ENCODE peak calls at places on chromosomes 5 and 9, in four cellular contexts. I is neural progenitor cell, R is AG09309, S is H1. E is an unnamed sample.

GRCh38 chr9:17859228-17859627 is 280.4 kb downstream of the SH3GL2 start:
- DNase-seq in S (no peak), I (no peak), R (no peak), E (no peak)

GRCh38 chr9:21747171-21747570 is 55.3 kb upstream of the MTAP start:
- DNase-seq in S (no peak), I (no peak), R (no peak), E (no peak)

GRCh38 chr5:152701305-152701704 is 296.2 kb upstream of the NMUR2 start:
- DNase-seq in S (no peak), R (no peak), I (no peak), E (no peak)

GRCh38 chr5:132779961-132780360 is 2.9 kb upstream of the SEPTIN8 start:
- DNase-seq in S (no peak), R (no peak), I (no peak), E (no peak)

GRCh38 chr9:128420651-128421473 is at the start of gene CERCAM:
- DNase-seq in R (no peak), I (peak; percentile 81), S (peak; percentile 83), E (peak; percentile 78)

GRCh38 chr5:139386039-139386438 is 2.9 kb upstream of the SLC23A1 start:
- DNase-seq in I (no peak), R (no peak), S (no peak), E (no peak)

GRCh38 chr5:57447656-57448055 is 35.0 kb downstream of the ACTBL2 start:
- DNase-seq in S (no peak), R (peak; percentile 27), I (no peak), E (no peak)

GRCh38 chr5:161432798-161433197 is 113.7 kb downstream of the GABRB2 start:
- DNase-seq in S (no peak), R (no peak), I (no peak), E (no peak)

GRCh38 chr9:91162784-91163440 is 198.8 kb downstream of the AUH start:
- DNase-seq in R (no peak), S (no peak), I (no peak), E (no peak)

GRCh38 chr9:73327149-73327548 is 175.5 kb downstream of the ANXA1 start:
- DNase-seq in S (no peak), R (no peak), I (no peak), E (no peak)

GRCh38 chr9:116693233-116693731 is 6.2 kb downstream of the TRIM32 start:
- DNase-seq in I (no peak), R (no peak), S (no peak), E (no peak)

GRCh38 chr5:90020575-90021535 is 388.7 kb downstream of the CETN3 start:
- DNase-seq in S (no peak), I (no peak), R (peak; percentile 5), E (no peak)

GRCh38 chr5:160315968-160316367 is 3.6 kb upstream of the CCNJL start:
- DNase-seq in R (no peak), S (no peak), I (no peak), E (no peak)

GRCh38 chr9:91222457-91222856 is 139.3 kb downstream of the AUH start:
- DNase-seq in I (no peak), R (no peak), S (no peak), E (no peak)

GRCh38 chr5:1930501-1930879 is 47.8 kb upstream of the IRX4 start:
- DNase-seq in S (no peak), R (no peak), I (no peak), E (peak; percentile 60)
- H3K4me3 ChIP-seq in S (peak overlapping the region; percentile 52), R (no peak overlapping the region), I (peak overlapping the region; percentile 48), E (peak overlapping the region; percentile 47)

GRCh38 chr9:96344458-96345180 is 38.9 kb downstream of the SLC35D2 start:
- DNase-seq in R (peak; percentile 92), S (no peak), I (peak; percentile 44), E (peak; percentile 87)
- H3K4me3 ChIP-seq in R (no peak overlapping the region), S (no peak overlapping the region), I (no peak overlapping the region), E (no peak overlapping the region)

GRCh38 chr5:126422994-126423788 is at the start of gene GRAMD2B:
- DNase-seq in S (peak; percentile 82), R (peak; percentile 71), I (peak; percentile 88), E (peak; percentile 94)
- H3K4me3 ChIP-seq in S (peak within 1 kb of the TSS; percentile 84), R (peak within 1 kb of the TSS; percentile 72), I (peak within 1 kb of the TSS; percentile 68), E (peak within 1 kb of the TSS; percentile 63)

GRCh38 chr9:85425153-85425611 is 316.6 kb downstream of the AGTPBP1 start:
- DNase-seq in R (peak; percentile 53), S (peak; percentile 98), I (peak; percentile 84), E (no peak)
- H3K4me3 ChIP-seq in R (no peak overlapping the region), S (no peak overlapping the region), I (no peak overlapping the region), E (no peak overlapping the region)

GRCh38 chr9:88951143-88951542 is 40.1 kb upstream of the S1PR3 start:
- DNase-seq in R (no peak), I (no peak), S (no peak), E (no peak)

GRCh38 chr9:88952086-88952615 is 39.1 kb upstream of the S1PR3 start:
- DNase-seq in R (no peak), S (no peak), I (no peak), E (no peak)

GRCh38 chr9:88954073-88954472 is 37.2 kb upstream of the S1PR3 start:
- DNase-seq in R (peak; percentile 4), S (no peak), I (no peak), E (no peak)

GRCh38 chr9:88953401-88954029 is 37.8 kb upstream of the S1PR3 start:
- DNase-seq in R (peak; percentile 29), I (no peak), S (no peak), E (no peak)

DNA sequence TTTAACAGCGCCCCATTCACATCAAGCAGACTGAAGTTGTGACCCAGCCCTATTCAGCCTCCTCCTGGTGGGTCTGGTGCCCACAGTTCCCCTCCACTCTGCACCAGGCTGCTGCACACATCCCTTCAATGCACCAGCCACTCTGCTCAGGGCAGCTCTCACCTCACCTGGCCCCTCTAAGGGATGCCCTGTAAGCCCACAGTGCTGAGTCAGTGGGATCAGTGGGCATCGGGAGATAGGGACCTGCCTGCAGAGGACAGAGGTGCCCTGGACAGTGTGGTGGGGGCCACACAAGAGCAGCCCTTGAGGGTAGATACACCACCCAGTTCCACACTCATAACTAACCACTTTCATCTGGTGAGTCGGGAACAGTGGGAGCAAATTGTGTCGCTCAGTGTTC is 38.3 kb upstream of the S1PR3 start:
- DNase-seq in R (no peak), S (peak; percentile 34), I (no peak), E (no peak)
- H3K4me3 ChIP-seq in R (no peak overlapping the region), S (no peak overlapping the region), I (no peak overlapping the region), E (no peak overlapping the region)

DNA sequence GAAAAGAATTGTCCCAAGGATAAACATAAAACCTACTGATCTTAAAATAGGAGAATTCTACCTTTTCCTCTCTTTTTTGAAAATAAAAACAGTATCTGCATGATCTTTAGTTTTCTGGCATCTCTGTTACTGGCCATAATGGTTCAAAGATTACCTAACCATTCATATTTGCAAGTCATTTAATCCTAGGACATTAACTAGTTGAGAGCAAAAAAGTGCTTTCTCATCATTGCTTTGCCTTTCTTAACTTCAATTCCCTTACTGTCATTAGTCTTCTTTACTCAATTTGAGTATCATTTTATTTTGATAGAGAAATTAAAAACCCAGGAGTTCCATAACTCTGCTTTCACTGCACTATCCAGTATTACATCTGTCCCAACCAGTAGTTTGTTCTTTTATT is 68.6 kb downstream of the RFX3 start:
- DNase-seq in R (no peak), I (no peak), S (no peak), E (no peak)
- H3K4me3 ChIP-seq in R (no peak overlapping the region), I (no peak overlapping the region), S (no peak overlapping the region), E (no peak overlapping the region)

GRCh38 chr5:141001466-141001853 is 35.2 kb downstream of the PCDHAC2 start:
- DNase-seq in I (peak; percentile 34), S (peak; percentile 58), R (no peak), E (no peak)
- H3K4me3 ChIP-seq in I (peak overlapping the region; percentile 53), S (peak overlapping the region; percentile 52), R (no peak overlapping the region), E (peak overlapping the region; percentile 10)